ENCODE peak calls at places on chromosomes 13 and 19, in five cellular contexts. A, X, F, T and R are unnamed samples.

GRCh38 chr19:16661480-16662034 is 618 bp downstream of the TMEM38A start:
- DNase-seq in A (no peak), X (no peak), F (no peak), T (no peak), R (no peak)

GRCh38 chr19:39319892-39320168 is 833 bp downstream of the LRFN1 start:
- DNase-seq in A (no peak), X (no peak), F (no peak), T (no peak), R (no peak)

GRCh38 chr19:44530777-44531176 is 1.3 kb upstream of the CEACAM20 start:
- DNase-seq in A (no peak), X (peak), F (peak), T (peak), R (no peak)

GRCh38 chr19:46861691-46862503 is 1.1 kb downstream of the ARHGAP35 start:
- DNase-seq in A (no peak), X (peak), F (no peak), T (no peak), R (peak)

GRCh38 chr13:40876020-40876738 is 86.8 kb downstream of the SLC25A15 start:
- DNase-seq in A (no peak), X (no peak), F (no peak), T (no peak), R (no peak)

GRCh38 chr19:45104658-45105384 is 11.8 kb downstream of the PPP1R37 start:
- DNase-seq in A (no peak), X (peak), F (no peak), T (no peak), R (no peak)

GRCh38 chr19:1746401-1747284 is 6.7 kb upstream of the ONECUT3 start:
- DNase-seq in A (peak), X (peak), F (peak), T (peak), R (peak)

GRCh38 chr13:114029866-114030625 is 56.2 kb upstream of the C13orf46 start:
- DNase-seq in A (no peak), X (no peak), F (no peak), T (no peak), R (peak)

GRCh38 chr13:69755101-69755500 is 352.5 kb upstream of the ATXN8OS start:
- DNase-seq in A (no peak), X (no peak), F (no peak), T (no peak), R (no peak)

GRCh38 chr19:10872551-10873107 is 1.3 kb downstream of the CARM1 start:
- DNase-seq in A (no peak), X (peak), F (no peak), T (no peak), R (no peak)

GRCh38 chr13:77918391-77919261 is at the start of gene EDNRB:
- DNase-seq in A (peak), X (no peak), F (peak), T (peak), R (peak)

GRCh38 chr13:24923305-24923640 is 159.3 kb downstream of the RNF17 start:
- DNase-seq in A (peak), X (peak), F (peak), T (peak), R (peak)

GRCh38 chr13:80840313-80840976 is 499.5 kb upstream of the SPRY2 start:
- DNase-seq in A (no peak), X (no peak), F (peak), T (peak), R (peak)

GRCh38 chr19:48636859-48637448 is at the start of gene DBP:
- DNase-seq in A (peak), X (peak), F (no peak), T (no peak), R (no peak)

GRCh38 chr19:37309834-37310575 is 60.9 kb upstream of the ZNF527 start:
- DNase-seq in A (no peak), X (peak), F (no peak), T (no peak), R (no peak)

GRCh38 chr13:24097064-24097463 is 63.5 kb upstream of the SPATA13 start:
- DNase-seq in A (no peak), X (no peak), F (no peak), T (peak), R (peak)

GRCh38 chr13:28819046-28819747 is 942 bp upstream of the MTUS2 start:
- DNase-seq in A (peak), X (peak), F (no peak), T (peak), R (peak)

GRCh38 chr13:101757446-101758039 is 305.1 kb downstream of the ITGBL1 start:
- DNase-seq in A (peak), X (peak), F (no peak), T (peak), R (peak)

GRCh38 chr19:6674868-6675305 is 4.9 kb upstream of the TNFSF14 start:
- DNase-seq in A (peak), X (peak), F (peak), T (peak), R (peak)

GRCh38 chr13:51644649-51645048 is 60.4 kb downstream of the WDFY2 start:
- DNase-seq in A (no peak), X (no peak), F (peak), T (peak), R (peak)

GRCh38 chr13:42028113-42028799 is 20.2 kb upstream of the DGKH start:
- DNase-seq in A (peak), X (peak), F (no peak), T (no peak), R (no peak)

GRCh38 chr13:69910800-69911199 is 196.8 kb upstream of the ATXN8OS start:
- DNase-seq in A (no peak), X (no peak), F (no peak), T (no peak), R (no peak)

GRCh38 chr13:101982903-101983302 is 418.9 kb downstream of the FGF14 start:
- DNase-seq in A (no peak), X (no peak), F (no peak), T (no peak), R (no peak)

GRCh38 chr13:23881408-23881785 is 7.8 kb downstream of the MIPEP start:
- DNase-seq in A (no peak), X (no peak), F (no peak), T (no peak), R (no peak)

GRCh38 chr13:71798723-71799122 is 68.3 kb downstream of the DACH1 start:
- DNase-seq in A (no peak), X (no peak), F (no peak), T (no peak), R (no peak)

GRCh38 chr19:33436360-33437345 is 63.1 kb downstream of the CEBPG start:
- DNase-seq in A (no peak), X (no peak), F (no peak), T (no peak), R (no peak)

GRCh38 chr13:70255406-70255991 is 147.2 kb upstream of the KLHL1 start:
- DNase-seq in A (no peak), X (no peak), F (no peak), T (no peak), R (no peak)

GRCh38 chr19:8212212-8212611 is 3.0 kb downstream of the CERS4 start:
- DNase-seq in A (no peak), X (no peak), F (no peak), T (no peak), R (no peak)

GRCh38 chr19:51803965-51804364 is 9.0 kb downstream of the FPR3 start:
- DNase-seq in A (no peak), X (no peak), F (no peak), T (no peak), R (no peak)

GRCh38 chr19:46574533-46574932 is 26.6 kb upstream of the CALM3 start:
- DNase-seq in A (no peak), X (no peak), F (no peak), T (peak), R (no peak)

GRCh38 chr13:71864094-71864980 is 2.7 kb downstream of the DACH1 start:
- DNase-seq in A (no peak), X (peak), F (peak), T (peak), R (peak)

DNA sequence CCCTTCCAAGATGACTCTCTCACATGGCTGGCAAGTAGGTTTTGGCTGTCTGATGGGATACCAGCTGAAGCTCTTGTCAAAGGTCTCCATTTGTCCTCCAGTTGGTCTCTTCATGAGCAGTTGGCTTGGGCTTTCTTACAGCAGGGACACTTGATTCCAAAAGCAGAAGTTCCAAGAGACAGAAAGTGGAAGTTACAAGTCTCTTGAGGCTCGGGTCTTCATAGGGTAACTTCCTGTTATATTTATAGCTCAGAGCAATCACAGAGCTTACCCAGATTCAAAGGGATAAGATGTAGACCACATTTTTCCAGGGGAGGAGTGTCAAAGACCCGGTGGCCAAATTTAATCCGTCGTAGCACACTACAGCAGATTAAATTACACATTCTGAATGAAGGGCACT is 440.0 kb downstream of the RFC3 start:
- DNase-seq in A (no peak), X (no peak), F (no peak), T (no peak), R (no peak)
- H3K4me3 ChIP-seq in A (no peak), X (no peak), F (no peak), T (no peak), R (no peak)

GRCh38 chr19:54574051-54574450 is 461 bp downstream of the LILRA2 start:
- DNase-seq in A (no peak), X (no peak), F (no peak), T (no peak), R (no peak)

GRCh38 chr19:54574527-54575056 is 1.0 kb downstream of the LILRA2 start:
- DNase-seq in A (no peak), X (no peak), F (no peak), T (no peak), R (no peak)

GRCh38 chr19:54570316-54570715 is 3.3 kb upstream of the LILRA2 start:
- DNase-seq in A (no peak), X (no peak), F (no peak), T (no peak), R (no peak)

GRCh38 chr19:54573330-54573872 is at the start of gene LILRA2:
- DNase-seq in A (no peak), X (no peak), F (no peak), T (no peak), R (no peak)

DNA sequence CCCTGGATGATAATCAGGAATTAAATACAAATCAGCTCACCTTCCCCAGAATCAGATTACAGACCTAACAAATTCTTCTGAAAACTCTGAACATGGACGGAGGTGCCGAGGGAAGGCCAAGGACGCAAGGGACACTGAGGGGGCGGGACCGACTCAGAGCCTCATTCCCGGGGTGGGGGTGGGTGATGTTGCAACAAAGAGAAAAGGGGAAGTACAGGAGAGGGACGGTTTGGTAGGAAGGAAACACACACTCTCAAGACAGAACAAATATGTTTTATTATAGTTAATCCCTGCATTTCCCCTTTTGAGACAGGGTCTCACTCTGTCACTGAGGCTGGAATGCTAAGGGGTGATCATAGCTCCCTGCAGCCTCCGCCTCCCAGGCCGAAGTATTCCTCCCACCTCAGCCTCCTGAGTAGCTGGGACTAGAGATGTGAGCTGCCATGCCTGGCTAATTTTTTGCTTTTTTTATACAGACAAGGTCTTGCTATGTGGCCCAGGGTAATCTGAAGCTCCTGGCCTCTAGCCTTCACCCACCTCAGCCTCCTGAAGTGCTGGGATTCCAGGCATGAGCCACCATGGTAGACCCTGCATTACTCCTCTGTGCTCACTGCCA is 786 bp upstream of the LILRA2 start:
- DNase-seq in A (no peak), X (no peak), F (no peak), T (no peak), R (no peak)
- H3K4me3 ChIP-seq in A (no peak), X (no peak), F (no peak), T (no peak), R (no peak)

DNA sequence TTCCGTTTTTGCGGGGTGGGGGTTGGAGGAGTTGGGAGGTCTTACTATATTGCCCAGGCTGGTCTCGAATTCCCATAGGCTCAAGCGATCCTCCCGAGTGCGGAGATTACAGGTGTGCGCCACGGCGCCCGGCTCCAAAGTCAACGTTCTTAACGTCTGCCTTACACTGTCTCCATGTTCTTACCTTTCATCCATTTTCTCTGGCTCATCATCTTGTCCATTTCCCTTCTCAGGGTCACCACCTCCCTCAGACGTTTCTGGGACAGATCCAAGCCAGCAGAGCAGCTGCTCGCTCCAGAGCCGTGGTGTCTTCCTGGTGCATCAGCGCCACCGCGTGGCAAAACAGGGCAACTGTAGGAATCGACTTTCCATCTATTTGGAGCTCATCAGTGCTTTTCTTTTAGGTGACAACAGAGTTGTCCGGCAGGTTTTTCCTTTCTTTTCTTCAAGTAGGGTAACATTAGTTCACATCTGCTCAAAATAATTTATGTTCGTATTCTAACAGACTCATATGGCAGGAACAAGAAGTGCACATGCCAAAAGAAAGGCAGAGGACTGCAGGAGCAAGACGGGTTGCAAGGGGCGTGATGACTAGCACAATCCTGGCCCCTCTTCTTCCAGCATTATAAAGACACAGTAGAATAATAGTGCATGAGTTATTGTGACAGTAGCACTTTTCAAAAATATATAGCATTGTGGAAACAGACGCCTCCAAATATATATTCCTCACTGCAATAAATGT is 103.1 kb upstream of the ABCC4 start:
- DNase-seq in A (peak), X (peak), F (peak), T (peak), R (peak)
- H3K4me3 ChIP-seq in A (no peak), X (peak), F (peak), T (peak), R (peak)

DNA sequence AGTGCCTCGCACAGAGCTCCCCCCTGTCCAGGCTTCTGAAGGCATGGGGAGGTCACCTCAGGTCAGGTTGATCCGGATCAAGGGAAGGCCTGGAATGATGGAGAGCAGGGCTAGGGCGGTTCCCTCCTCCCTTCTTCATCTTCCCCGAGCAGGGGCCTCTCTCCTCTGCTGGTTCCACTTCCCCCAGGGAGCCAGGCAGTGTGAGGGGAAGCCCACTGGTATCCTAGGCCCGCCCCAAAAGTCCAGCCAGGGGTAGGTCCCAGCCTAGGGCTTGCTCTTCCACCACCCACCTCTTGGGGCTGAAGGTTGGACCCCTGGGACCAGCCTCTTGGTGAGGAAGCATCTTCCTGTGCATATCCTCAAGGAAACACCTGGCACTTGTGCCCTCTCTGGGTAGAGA is 16.4 kb upstream of the PRR19 start:
- DNase-seq in A (peak), X (no peak), F (no peak), T (no peak), R (no peak)
- H3K4me3 ChIP-seq in A (peak), X (no peak), F (no peak), T (peak), R (peak)

DNA sequence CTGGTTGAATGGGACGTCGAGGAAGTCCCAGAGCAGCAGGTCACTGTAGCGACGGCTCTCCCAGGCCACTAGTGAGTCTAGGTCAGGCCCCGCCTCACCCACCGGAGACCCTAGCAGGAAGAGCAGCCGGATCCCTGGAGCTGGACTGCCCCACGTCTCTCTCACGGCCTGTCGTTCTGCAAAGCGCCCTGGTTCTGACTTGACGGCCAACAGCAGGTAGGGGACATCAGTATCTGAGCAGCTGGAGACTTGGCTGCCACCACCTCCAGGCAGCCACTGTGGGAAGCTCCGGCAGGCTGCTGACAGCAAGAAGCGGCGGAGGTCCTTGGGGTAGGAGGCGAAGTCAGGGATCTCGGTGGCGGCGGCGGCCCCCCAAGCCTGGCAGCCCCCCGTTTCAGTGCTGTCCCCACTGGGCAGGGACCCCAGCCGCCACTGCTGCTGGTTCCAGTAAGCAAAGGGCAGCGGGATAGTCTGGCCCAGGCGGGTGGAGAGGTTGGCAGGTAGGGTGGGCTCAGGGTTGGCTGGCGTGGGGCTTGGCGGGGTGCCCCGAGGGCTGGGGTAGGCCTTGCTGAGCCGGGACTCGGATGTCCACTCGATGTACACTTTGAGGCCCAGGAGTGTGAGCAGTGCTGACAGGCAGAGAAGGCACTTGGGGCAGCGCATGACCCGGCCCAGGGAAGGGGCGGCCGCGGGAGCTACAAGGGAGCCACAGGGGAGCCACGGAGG is 895 bp downstream of the B3GNT8 start:
- DNase-seq in A (no peak), X (peak), F (no peak), T (no peak), R (no peak)
- H3K4me3 ChIP-seq in A (no peak), X (peak), F (no peak), T (peak), R (peak)

GRCh38 chr19:4278010-4278409 is 1.1 kb upstream of the SHD start:
- DNase-seq in A (no peak), X (no peak), F (no peak), T (no peak), R (no peak)

GRCh38 chr19:4277051-4277700 is 1.9 kb upstream of the SHD start:
- DNase-seq in A (no peak), X (no peak), F (no peak), T (no peak), R (no peak)

GRCh38 chr19:4278460-4278901 is 585 bp upstream of the SHD start:
- DNase-seq in A (no peak), X (no peak), F (no peak), T (no peak), R (no peak)

GRCh38 chr19:4279530-4280422 is 710 bp downstream of the SHD start:
- DNase-seq in A (no peak), X (no peak), F (no peak), T (no peak), R (no peak)

DNA sequence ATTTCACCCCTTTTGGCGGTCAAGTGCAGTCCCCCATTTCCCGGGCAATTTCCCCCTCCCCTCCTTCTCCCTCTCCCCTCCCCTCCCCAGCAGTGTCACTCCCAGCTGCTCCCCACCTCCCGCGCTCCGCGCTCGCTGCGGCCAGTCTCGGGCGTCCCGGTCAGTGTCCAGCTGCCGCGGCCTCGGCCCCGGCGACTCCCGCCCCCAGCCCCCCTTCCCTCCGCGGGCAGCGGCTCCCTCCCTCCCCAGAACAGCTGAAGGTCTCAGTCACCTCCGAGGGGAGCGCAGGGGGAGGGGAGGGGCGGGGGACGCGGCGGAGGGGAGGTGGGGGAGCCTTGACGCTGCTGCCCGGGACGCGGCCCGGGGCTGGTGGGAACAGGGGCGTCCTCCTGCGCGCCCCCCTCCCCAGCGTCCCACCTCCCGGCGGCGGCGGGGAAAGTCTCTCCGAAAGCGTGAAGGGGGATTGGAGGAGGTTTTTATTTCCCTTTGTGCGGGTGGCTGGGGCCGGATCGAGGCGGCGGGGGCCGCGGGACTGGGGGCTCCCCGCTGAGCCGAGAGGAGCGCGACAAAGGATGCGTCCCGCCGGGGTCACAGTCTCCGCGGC is at the start of gene SHD:
- DNase-seq in A (no peak), X (no peak), F (no peak), T (no peak), R (no peak)
- H3K4me3 ChIP-seq in A (peak), X (peak), F (no peak), T (no peak), R (no peak)

DNA sequence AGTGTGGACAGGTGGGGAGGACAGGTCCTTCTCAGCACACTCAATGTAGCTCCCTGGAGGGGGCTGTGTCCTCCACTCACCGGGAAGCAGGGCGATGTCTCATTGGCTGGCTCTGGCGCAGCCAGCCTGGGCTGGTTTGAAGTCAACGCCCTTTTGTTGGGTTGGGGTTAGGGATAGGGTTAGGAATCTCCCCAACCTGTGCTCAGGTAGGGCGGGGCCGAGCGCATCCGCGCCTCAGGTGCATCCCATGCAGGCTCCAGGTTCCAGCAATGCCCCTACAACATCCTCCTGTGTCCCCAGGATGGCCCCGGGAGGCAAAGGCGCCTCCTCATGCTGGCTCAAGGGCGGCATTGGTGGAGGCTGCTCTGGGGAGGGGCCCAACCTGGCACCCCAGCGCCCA is 74.1 kb downstream of the TM9SF2 start:
- DNase-seq in A (no peak), X (no peak), F (no peak), T (no peak), R (no peak)
- H3K4me3 ChIP-seq in A (no peak), X (no peak), F (no peak), T (no peak), R (no peak)